ENCODE peak calls at places on chromosome 20, in ten cellular contexts. F is amniotic stem cell; E is activated CD8-positive, alpha-beta memory T cell treated with anti-CD3 and anti-CD28 coated beads, Interleukin-2, amount 50 U/mL, for 48 hours; Z is fibroblast of the aortic adventitia; X is SIG-M5; O is epithelial cell of prostate; S is NCI-H1694; T is lung; U is frontal cortex; G is astrocyte. B is an unnamed sample.

GRCh38 chr20:56433880-56434255 is 21.8 kb downstream of the CASS4 start:
- DNase-seq in X (no peak), E (peak), T (no peak), S (no peak), F (no peak), O (no peak), Z (peak), U (no peak), G (peak), B (no peak)

GRCh38 chr20:6818033-6818808 is 50.7 kb downstream of the BMP2 start:
- DNase-seq in F (no peak), G (peak), T (no peak), S (no peak), E (no peak), O (no peak), U (no peak), Z (peak), X (no peak), B (no peak)

GRCh38 chr20:38903335-38903734 is 22.9 kb upstream of the FAM83D start:
- DNase-seq in O (no peak), G (no peak), T (no peak), F (no peak), S (no peak), E (no peak), U (no peak), Z (no peak), X (no peak), B (no peak)

GRCh38 chr20:38148328-38149102 is 16.6 kb downstream of the TGM2 start:
- DNase-seq in E (no peak), U (no peak), T (no peak), O (no peak), F (no peak), X (no peak), S (no peak), Z (no peak), G (no peak), B (no peak)

GRCh38 chr20:54389872-54390271 is 85.5 kb upstream of the DOK5 start:
- DNase-seq in F (no peak), G (no peak), U (no peak), E (no peak), O (no peak), T (no peak), X (no peak), Z (peak), S (no peak), B (no peak)

GRCh38 chr20:34536798-34537394 is 20.7 kb downstream of the DYNLRB1 start:
- DNase-seq in O (no peak), G (no peak), S (no peak), F (no peak), E (peak), Z (no peak), X (no peak), T (no peak), U (no peak), B (peak)

GRCh38 chr20:3189561-3190131 is 14.8 kb downstream of the DDRGK1 start:
- DNase-seq in U (no peak), G (no peak), Z (no peak), T (no peak), E (no peak), F (no peak), X (no peak), S (no peak), O (no peak), B (no peak)

GRCh38 chr20:2065111-2065510 is 36.5 kb upstream of the STK35 start:
- DNase-seq in S (no peak), U (no peak), G (no peak), O (no peak), T (no peak), Z (no peak), E (no peak), X (no peak), F (no peak), B (no peak)

GRCh38 chr20:330233-331149 is 5.1 kb downstream of the SOX12 start:
- DNase-seq in U (peak), G (peak), Z (peak), O (no peak), T (peak), X (peak), F (peak), S (peak), E (peak), B (peak)

GRCh38 chr20:925516-925915 is 9.4 kb upstream of the ANGPT4 start:
- DNase-seq in G (no peak), T (no peak), E (no peak), O (no peak), X (no peak), Z (no peak), U (no peak), S (no peak), F (no peak), B (no peak)

GRCh38 chr20:826695-827323 is 6.7 kb upstream of the FAM110A start:
- DNase-seq in U (no peak), O (no peak), F (no peak), S (no peak), G (no peak), Z (no peak), X (no peak), E (peak), T (no peak), B (no peak)

GRCh38 chr20:16929756-16930155 is 181.6 kb downstream of the OTOR start:
- DNase-seq in S (no peak), O (no peak), F (no peak), X (no peak), U (no peak), E (no peak), T (no peak), G (peak), Z (no peak), B (no peak)

GRCh38 chr20:31934968-31935764 is 16.7 kb downstream of the PDRG1 start:
- DNase-seq in Z (no peak), T (no peak), G (no peak), E (no peak), O (no peak), S (peak), U (no peak), X (no peak), F (no peak), B (no peak)

GRCh38 chr20:57748601-57749130 is 38.9 kb upstream of the PMEPA1 start:
- DNase-seq in U (peak), E (peak), F (peak), Z (peak), O (peak), S (peak), T (peak), X (no peak), G (peak), B (peak)

GRCh38 chr20:1326031-1326930 is 2.7 kb downstream of the SDCBP2 start:
- DNase-seq in S (no peak), T (no peak), X (no peak), Z (peak), O (no peak), U (no peak), E (peak), F (no peak), G (no peak), B (peak)

GRCh38 chr20:23143098-23143497 is 57.0 kb upstream of the CD93 start:
- DNase-seq in Z (peak), X (no peak), U (no peak), F (peak), E (no peak), S (no peak), T (no peak), G (peak), O (no peak), B (no peak)

B was measured in body of pancreas.